ENCODE peak calls at places on chromosomes 16 and 17, in nine cellular contexts. One of them, this sample, is unnamed. For H3K27me3, the result is how much of the 10 kb centered on the place peaks cover.

GRCh38 chr17:2468270-2468669 is 43.4 kb downstream of the METTL16 start:
- DNase-seq in PC-9: no peak
- DNase-seq in cardiac muscle cell: peak
- DNase-seq in CD8-positive, alpha-beta T cell: no peak
- DNase-seq in breast epithelium: no peak
- DNase-seq in SJSA1: no peak
- DNase-seq in prostate gland: no peak
- DNase-seq in naive thymus-derived CD4-positive, alpha-beta T cell: no peak
- DNase-seq in upper lobe of right lung: no peak
- DNase-seq in this sample: no peak

GRCh38 chr17:80105762-80106161 is 4.4 kb downstream of the GAA start:
- DNase-seq in cardiac muscle cell: peak
- DNase-seq in CD8-positive, alpha-beta T cell: no peak
- DNase-seq in SJSA1: no peak
- DNase-seq in prostate gland: no peak
- DNase-seq in naive thymus-derived CD4-positive, alpha-beta T cell: no peak
- DNase-seq in breast epithelium: peak
- DNase-seq in upper lobe of right lung: peak
- DNase-seq in PC-9: no peak
- DNase-seq in this sample: no peak

GRCh38 chr16:23035240-23035639 is 114.0 kb downstream of the USP31 start:
- DNase-seq in naive thymus-derived CD4-positive, alpha-beta T cell: no peak
- DNase-seq in upper lobe of right lung: no peak
- DNase-seq in PC-9: no peak
- DNase-seq in CD8-positive, alpha-beta T cell: no peak
- DNase-seq in breast epithelium: no peak
- DNase-seq in cardiac muscle cell: no peak
- DNase-seq in prostate gland: no peak
- DNase-seq in SJSA1: no peak
- DNase-seq in this sample: no peak

GRCh38 chr16:83817022-83817421 is 9.2 kb downstream of the HSBP1 start:
- DNase-seq in naive thymus-derived CD4-positive, alpha-beta T cell: no peak
- DNase-seq in upper lobe of right lung: no peak
- DNase-seq in prostate gland: no peak
- DNase-seq in cardiac muscle cell: no peak
- DNase-seq in PC-9: no peak
- DNase-seq in SJSA1: no peak
- DNase-seq in CD8-positive, alpha-beta T cell: no peak
- DNase-seq in breast epithelium: no peak
- DNase-seq in this sample: no peak

GRCh38 chr17:70819183-70819582 is 649.9 kb downstream of the KCNJ2 start:
- DNase-seq in cardiac muscle cell: no peak
- DNase-seq in PC-9: no peak
- DNase-seq in upper lobe of right lung: no peak
- DNase-seq in naive thymus-derived CD4-positive, alpha-beta T cell: no peak
- DNase-seq in breast epithelium: no peak
- DNase-seq in CD8-positive, alpha-beta T cell: no peak
- DNase-seq in prostate gland: no peak
- DNase-seq in SJSA1: no peak
- DNase-seq in this sample: no peak

GRCh38 chr16:31385680-31386079 is 7.5 kb upstream of the ITGAD start:
- DNase-seq in SJSA1: no peak
- DNase-seq in breast epithelium: no peak
- DNase-seq in upper lobe of right lung: no peak
- DNase-seq in CD8-positive, alpha-beta T cell: no peak
- DNase-seq in prostate gland: no peak
- DNase-seq in PC-9: peak
- DNase-seq in naive thymus-derived CD4-positive, alpha-beta T cell: no peak
- DNase-seq in cardiac muscle cell: no peak
- DNase-seq in this sample: no peak

GRCh38 chr17:27241346-27241946 is 52.5 kb upstream of the WSB1 start:
- DNase-seq in cardiac muscle cell: peak
- DNase-seq in naive thymus-derived CD4-positive, alpha-beta T cell: no peak
- DNase-seq in CD8-positive, alpha-beta T cell: no peak
- DNase-seq in SJSA1: no peak
- DNase-seq in breast epithelium: peak
- DNase-seq in upper lobe of right lung: no peak
- DNase-seq in PC-9: peak
- DNase-seq in prostate gland: peak
- DNase-seq in this sample: no peak

GRCh38 chr17:8988263-8988662 is 22.8 kb upstream of the PIK3R5 start:
- DNase-seq in SJSA1: no peak
- DNase-seq in CD8-positive, alpha-beta T cell: no peak
- DNase-seq in breast epithelium: no peak
- DNase-seq in PC-9: no peak
- DNase-seq in cardiac muscle cell: no peak
- DNase-seq in upper lobe of right lung: no peak
- DNase-seq in naive thymus-derived CD4-positive, alpha-beta T cell: no peak
- DNase-seq in prostate gland: no peak
- DNase-seq in this sample: no peak

GRCh38 chr17:77076046-77076882 is 64.5 kb upstream of the SEC14L1 start:
- DNase-seq in CD8-positive, alpha-beta T cell: no peak
- DNase-seq in SJSA1: no peak
- DNase-seq in breast epithelium: no peak
- DNase-seq in PC-9: no peak
- DNase-seq in upper lobe of right lung: no peak
- DNase-seq in cardiac muscle cell: no peak
- DNase-seq in naive thymus-derived CD4-positive, alpha-beta T cell: no peak
- DNase-seq in prostate gland: no peak
- DNase-seq in this sample: no peak

GRCh38 chr16:10987361-10988163 is 43.2 kb downstream of the CLEC16A start:
- DNase-seq in prostate gland: no peak
- DNase-seq in PC-9: no peak
- DNase-seq in naive thymus-derived CD4-positive, alpha-beta T cell: no peak
- DNase-seq in CD8-positive, alpha-beta T cell: no peak
- DNase-seq in upper lobe of right lung: no peak
- DNase-seq in cardiac muscle cell: peak
- DNase-seq in SJSA1: no peak
- DNase-seq in breast epithelium: no peak
- DNase-seq in this sample: no peak

GRCh38 chr17:82608816-82609215 is 39.4 kb downstream of the WDR45B start:
- DNase-seq in cardiac muscle cell: no peak
- DNase-seq in upper lobe of right lung: no peak
- DNase-seq in CD8-positive, alpha-beta T cell: no peak
- DNase-seq in naive thymus-derived CD4-positive, alpha-beta T cell: no peak
- DNase-seq in PC-9: no peak
- DNase-seq in breast epithelium: no peak
- DNase-seq in prostate gland: no peak
- DNase-seq in SJSA1: no peak
- DNase-seq in this sample: no peak

GRCh38 chr16:27080870-27081269 is 14.1 kb downstream of the C16orf82 start:
- DNase-seq in upper lobe of right lung: no peak
- DNase-seq in PC-9: no peak
- DNase-seq in breast epithelium: no peak
- DNase-seq in prostate gland: no peak
- DNase-seq in SJSA1: no peak
- DNase-seq in cardiac muscle cell: peak
- DNase-seq in naive thymus-derived CD4-positive, alpha-beta T cell: no peak
- DNase-seq in CD8-positive, alpha-beta T cell: no peak
- DNase-seq in this sample: peak

GRCh38 chr17:63696381-63696961 is 3.5 kb downstream of the LIMD2 start:
- DNase-seq in breast epithelium: no peak
- DNase-seq in PC-9: no peak
- DNase-seq in cardiac muscle cell: peak
- DNase-seq in upper lobe of right lung: no peak
- DNase-seq in naive thymus-derived CD4-positive, alpha-beta T cell: no peak
- DNase-seq in CD8-positive, alpha-beta T cell: no peak
- DNase-seq in SJSA1: no peak
- DNase-seq in prostate gland: no peak
- DNase-seq in this sample: no peak

GRCh38 chr16:55411231-55411630 is 67.8 kb upstream of the MMP2 start:
- DNase-seq in prostate gland: no peak
- DNase-seq in breast epithelium: no peak
- DNase-seq in CD8-positive, alpha-beta T cell: no peak
- DNase-seq in SJSA1: no peak
- DNase-seq in PC-9: no peak
- DNase-seq in upper lobe of right lung: no peak
- DNase-seq in cardiac muscle cell: no peak
- DNase-seq in naive thymus-derived CD4-positive, alpha-beta T cell: no peak
- DNase-seq in this sample: no peak

GRCh38 chr16:1839554-1839953 is 12.5 kb downstream of the FAHD1 start:
- DNase-seq in prostate gland: no peak
- DNase-seq in breast epithelium: no peak
- DNase-seq in naive thymus-derived CD4-positive, alpha-beta T cell: no peak
- DNase-seq in upper lobe of right lung: no peak
- DNase-seq in CD8-positive, alpha-beta T cell: no peak
- DNase-seq in cardiac muscle cell: peak
- DNase-seq in PC-9: no peak
- DNase-seq in SJSA1: peak
- DNase-seq in this sample: no peak

GRCh38 chr17:27339836-27340550 is 46.1 kb downstream of the WSB1 start:
- DNase-seq in breast epithelium: no peak
- DNase-seq in CD8-positive, alpha-beta T cell: no peak
- DNase-seq in PC-9: peak
- DNase-seq in naive thymus-derived CD4-positive, alpha-beta T cell: no peak
- DNase-seq in prostate gland: no peak
- DNase-seq in cardiac muscle cell: no peak
- DNase-seq in SJSA1: no peak
- DNase-seq in upper lobe of right lung: no peak
- DNase-seq in this sample: no peak

GRCh38 chr17:1399366-1399678 is 700 bp downstream of the YWHAE start:
- DNase-seq in upper lobe of right lung: peak
- DNase-seq in naive thymus-derived CD4-positive, alpha-beta T cell: no peak
- DNase-seq in SJSA1: no peak
- DNase-seq in CD8-positive, alpha-beta T cell: peak
- DNase-seq in cardiac muscle cell: no peak
- DNase-seq in prostate gland: no peak
- DNase-seq in breast epithelium: peak
- DNase-seq in PC-9: no peak
- DNase-seq in this sample: no peak

GRCh38 chr17:49450181-49450580 is 35.5 kb upstream of the PHB1 start:
- DNase-seq in PC-9: no peak
- DNase-seq in CD8-positive, alpha-beta T cell: no peak
- DNase-seq in breast epithelium: no peak
- DNase-seq in cardiac muscle cell: no peak
- DNase-seq in prostate gland: no peak
- DNase-seq in SJSA1: no peak
- DNase-seq in naive thymus-derived CD4-positive, alpha-beta T cell: no peak
- DNase-seq in upper lobe of right lung: no peak
- DNase-seq in this sample: no peak

GRCh38 chr16:67661101-67661661 is 421 bp downstream of the PARD6A start:
- DNase-seq in prostate gland: no peak
- DNase-seq in SJSA1: no peak
- DNase-seq in CD8-positive, alpha-beta T cell: no peak
- DNase-seq in naive thymus-derived CD4-positive, alpha-beta T cell: peak
- DNase-seq in PC-9: no peak
- DNase-seq in upper lobe of right lung: no peak
- DNase-seq in breast epithelium: no peak
- DNase-seq in cardiac muscle cell: peak
- DNase-seq in this sample: no peak

GRCh38 chr17:7823581-7824001 is 10.4 kb upstream of the KDM6B start:
- DNase-seq in PC-9: no peak
- DNase-seq in naive thymus-derived CD4-positive, alpha-beta T cell: no peak
- DNase-seq in breast epithelium: no peak
- DNase-seq in prostate gland: no peak
- DNase-seq in CD8-positive, alpha-beta T cell: no peak
- DNase-seq in cardiac muscle cell: no peak
- DNase-seq in SJSA1: no peak
- DNase-seq in upper lobe of right lung: no peak
- DNase-seq in this sample: no peak

GRCh38 chr17:73748521-73748920 is 104.3 kb upstream of the SDK2 start:
- DNase-seq in CD8-positive, alpha-beta T cell: no peak
- DNase-seq in breast epithelium: no peak
- DNase-seq in PC-9: no peak
- DNase-seq in naive thymus-derived CD4-positive, alpha-beta T cell: no peak
- DNase-seq in SJSA1: no peak
- DNase-seq in prostate gland: no peak
- DNase-seq in upper lobe of right lung: no peak
- DNase-seq in cardiac muscle cell: no peak
- DNase-seq in this sample: no peak

GRCh38 chr16:50448522-50448921 is 79.7 kb upstream of the BRD7 start:
- DNase-seq in prostate gland: no peak
- DNase-seq in CD8-positive, alpha-beta T cell: no peak
- DNase-seq in breast epithelium: peak
- DNase-seq in PC-9: no peak
- DNase-seq in naive thymus-derived CD4-positive, alpha-beta T cell: no peak
- DNase-seq in cardiac muscle cell: no peak
- DNase-seq in upper lobe of right lung: no peak
- DNase-seq in SJSA1: no peak
- DNase-seq in this sample: no peak

GRCh38 chr16:55055262-55055661 is 124.6 kb downstream of the IRX5 start:
- DNase-seq in SJSA1: no peak
- DNase-seq in breast epithelium: no peak
- DNase-seq in cardiac muscle cell: no peak
- DNase-seq in CD8-positive, alpha-beta T cell: no peak
- DNase-seq in prostate gland: no peak
- DNase-seq in PC-9: no peak
- DNase-seq in upper lobe of right lung: peak
- DNase-seq in naive thymus-derived CD4-positive, alpha-beta T cell: no peak
- DNase-seq in this sample: no peak

GRCh38 chr16:3170440-3171180 is 17.4 kb upstream of the OR1F1 start:
- DNase-seq in naive thymus-derived CD4-positive, alpha-beta T cell: no peak
- DNase-seq in prostate gland: no peak
- DNase-seq in PC-9: no peak
- DNase-seq in SJSA1: no peak
- DNase-seq in breast epithelium: no peak
- DNase-seq in cardiac muscle cell: no peak
- DNase-seq in upper lobe of right lung: no peak
- DNase-seq in CD8-positive, alpha-beta T cell: no peak
- DNase-seq in this sample: no peak
- H3K27me3 ChIP-seq in naive thymus-derived CD4-positive, alpha-beta T cell: under half
- H3K27me3 ChIP-seq in prostate gland: under half
- H3K27me3 ChIP-seq in PC-9: under half
- H3K27me3 ChIP-seq in SJSA1: half or more
- H3K27me3 ChIP-seq in breast epithelium: half or more
- H3K27me3 ChIP-seq in cardiac muscle cell: half or more
- H3K27me3 ChIP-seq in upper lobe of right lung: half or more
- H3K27me3 ChIP-seq in CD8-positive, alpha-beta T cell: under half
- H3K27me3 ChIP-seq in this sample: under half

GRCh38 chr16:75931970-75932369 is 205.7 kb upstream of the CPHXL start:
- DNase-seq in naive thymus-derived CD4-positive, alpha-beta T cell: no peak
- DNase-seq in PC-9: no peak
- DNase-seq in upper lobe of right lung: no peak
- DNase-seq in SJSA1: no peak
- DNase-seq in breast epithelium: no peak
- DNase-seq in cardiac muscle cell: no peak
- DNase-seq in CD8-positive, alpha-beta T cell: no peak
- DNase-seq in prostate gland: no peak
- DNase-seq in this sample: no peak
- H3K27me3 ChIP-seq in naive thymus-derived CD4-positive, alpha-beta T cell: under half
- H3K27me3 ChIP-seq in PC-9: under half
- H3K27me3 ChIP-seq in upper lobe of right lung: under half
- H3K27me3 ChIP-seq in SJSA1: under half
- H3K27me3 ChIP-seq in breast epithelium: under half
- H3K27me3 ChIP-seq in cardiac muscle cell: under half
- H3K27me3 ChIP-seq in CD8-positive, alpha-beta T cell: under half
- H3K27me3 ChIP-seq in prostate gland: under half
- H3K27me3 ChIP-seq in this sample: under half

GRCh38 chr16:73054732-73055481 is 7.0 kb upstream of the ZFHX3 start:
- DNase-seq in SJSA1: no peak
- DNase-seq in breast epithelium: no peak
- DNase-seq in cardiac muscle cell: peak
- DNase-seq in naive thymus-derived CD4-positive, alpha-beta T cell: no peak
- DNase-seq in PC-9: peak
- DNase-seq in upper lobe of right lung: no peak
- DNase-seq in CD8-positive, alpha-beta T cell: no peak
- DNase-seq in prostate gland: no peak
- DNase-seq in this sample: no peak
- H3K27me3 ChIP-seq in SJSA1: under half
- H3K27me3 ChIP-seq in breast epithelium: under half
- H3K27me3 ChIP-seq in cardiac muscle cell: half or more
- H3K27me3 ChIP-seq in naive thymus-derived CD4-positive, alpha-beta T cell: under half
- H3K27me3 ChIP-seq in PC-9: under half
- H3K27me3 ChIP-seq in upper lobe of right lung: under half
- H3K27me3 ChIP-seq in CD8-positive, alpha-beta T cell: under half
- H3K27me3 ChIP-seq in prostate gland: under half
- H3K27me3 ChIP-seq in this sample: under half

GRCh38 chr17:34161600-34161999 is 93.5 kb upstream of the CCL2 start:
- DNase-seq in prostate gland: no peak
- DNase-seq in CD8-positive, alpha-beta T cell: no peak
- DNase-seq in SJSA1: no peak
- DNase-seq in naive thymus-derived CD4-positive, alpha-beta T cell: no peak
- DNase-seq in cardiac muscle cell: no peak
- DNase-seq in upper lobe of right lung: no peak
- DNase-seq in breast epithelium: no peak
- DNase-seq in PC-9: no peak
- DNase-seq in this sample: no peak
- H3K27me3 ChIP-seq in prostate gland: under half
- H3K27me3 ChIP-seq in CD8-positive, alpha-beta T cell: under half
- H3K27me3 ChIP-seq in SJSA1: under half
- H3K27me3 ChIP-seq in naive thymus-derived CD4-positive, alpha-beta T cell: under half
- H3K27me3 ChIP-seq in cardiac muscle cell: under half
- H3K27me3 ChIP-seq in upper lobe of right lung: under half
- H3K27me3 ChIP-seq in breast epithelium: half or more
- H3K27me3 ChIP-seq in PC-9: under half
- H3K27me3 ChIP-seq in this sample: under half